ENCODE peak calls at places on chromosomes 2 and 18, in nine cellular contexts. One of them, this sample, is unnamed.

GRCh38 chr2:84435331-84436081 is 23.6 kb downstream of the SUCLG1 start:
- DNase-seq in activated CD8-positive, alpha-beta memory T cell treated with anti-CD3 and anti-CD28 coated beads, Interleukin-2, amount 50 U/mL, for 48 hours: no peak
- DNase-seq in kidney glomerular epithelial cell: peak
- DNase-seq in putamen: peak
- DNase-seq in skeletal muscle cell: peak
- DNase-seq in GM04504: no peak
- DNase-seq in stimulated activated CD4-positive, alpha-beta T cell treated with anti-CD3 and anti-CD28 coated beads, Interleukin-15, amount 100 ng/mL, for 24 hours: no peak
- DNase-seq in Daoy: no peak
- DNase-seq in HEK293T: no peak
- DNase-seq in this sample: no peak

GRCh38 chr2:236754234-236754924 is 184.8 kb downstream of the ACKR3 start:
- DNase-seq in activated CD8-positive, alpha-beta memory T cell treated with anti-CD3 and anti-CD28 coated beads, Interleukin-2, amount 50 U/mL, for 48 hours: no peak
- DNase-seq in kidney glomerular epithelial cell: no peak
- DNase-seq in putamen: no peak
- DNase-seq in skeletal muscle cell: no peak
- DNase-seq in GM04504: no peak
- DNase-seq in stimulated activated CD4-positive, alpha-beta T cell treated with anti-CD3 and anti-CD28 coated beads, Interleukin-15, amount 100 ng/mL, for 24 hours: no peak
- DNase-seq in Daoy: no peak
- DNase-seq in HEK293T: no peak
- DNase-seq in this sample: no peak

GRCh38 chr2:241049739-241050623 is 51.6 kb downstream of the SNED1 start:
- DNase-seq in activated CD8-positive, alpha-beta memory T cell treated with anti-CD3 and anti-CD28 coated beads, Interleukin-2, amount 50 U/mL, for 48 hours: no peak
- DNase-seq in kidney glomerular epithelial cell: no peak
- DNase-seq in putamen: no peak
- DNase-seq in skeletal muscle cell: no peak
- DNase-seq in GM04504: no peak
- DNase-seq in stimulated activated CD4-positive, alpha-beta T cell treated with anti-CD3 and anti-CD28 coated beads, Interleukin-15, amount 100 ng/mL, for 24 hours: no peak
- DNase-seq in Daoy: no peak
- DNase-seq in HEK293T: no peak
- DNase-seq in this sample: no peak

GRCh38 chr2:159249955-159250723 is 36.4 kb downstream of the WDSUB1 start:
- DNase-seq in activated CD8-positive, alpha-beta memory T cell treated with anti-CD3 and anti-CD28 coated beads, Interleukin-2, amount 50 U/mL, for 48 hours: no peak
- DNase-seq in kidney glomerular epithelial cell: peak
- DNase-seq in putamen: peak
- DNase-seq in skeletal muscle cell: no peak
- DNase-seq in GM04504: peak
- DNase-seq in stimulated activated CD4-positive, alpha-beta T cell treated with anti-CD3 and anti-CD28 coated beads, Interleukin-15, amount 100 ng/mL, for 24 hours: no peak
- DNase-seq in Daoy: peak
- DNase-seq in HEK293T: no peak
- DNase-seq in this sample: no peak

GRCh38 chr2:119431155-119431975 is at the start of gene TMEM37:
- DNase-seq in activated CD8-positive, alpha-beta memory T cell treated with anti-CD3 and anti-CD28 coated beads, Interleukin-2, amount 50 U/mL, for 48 hours: no peak
- DNase-seq in kidney glomerular epithelial cell: peak
- DNase-seq in putamen: peak
- DNase-seq in skeletal muscle cell: peak
- DNase-seq in GM04504: peak
- DNase-seq in stimulated activated CD4-positive, alpha-beta T cell treated with anti-CD3 and anti-CD28 coated beads, Interleukin-15, amount 100 ng/mL, for 24 hours: peak
- DNase-seq in Daoy: peak
- DNase-seq in HEK293T: peak
- DNase-seq in this sample: peak

GRCh38 chr18:49167084-49167483 is 216.3 kb upstream of the SMAD7 start:
- DNase-seq in activated CD8-positive, alpha-beta memory T cell treated with anti-CD3 and anti-CD28 coated beads, Interleukin-2, amount 50 U/mL, for 48 hours: no peak
- DNase-seq in kidney glomerular epithelial cell: no peak
- DNase-seq in putamen: no peak
- DNase-seq in skeletal muscle cell: no peak
- DNase-seq in GM04504: no peak
- DNase-seq in stimulated activated CD4-positive, alpha-beta T cell treated with anti-CD3 and anti-CD28 coated beads, Interleukin-15, amount 100 ng/mL, for 24 hours: no peak
- DNase-seq in Daoy: no peak
- DNase-seq in HEK293T: no peak
- DNase-seq in this sample: no peak

GRCh38 chr2:38546064-38546463 is 56.7 kb downstream of the HNRNPLL start:
- DNase-seq in activated CD8-positive, alpha-beta memory T cell treated with anti-CD3 and anti-CD28 coated beads, Interleukin-2, amount 50 U/mL, for 48 hours: no peak
- DNase-seq in kidney glomerular epithelial cell: no peak
- DNase-seq in putamen: no peak
- DNase-seq in skeletal muscle cell: no peak
- DNase-seq in GM04504: no peak
- DNase-seq in stimulated activated CD4-positive, alpha-beta T cell treated with anti-CD3 and anti-CD28 coated beads, Interleukin-15, amount 100 ng/mL, for 24 hours: no peak
- DNase-seq in Daoy: no peak
- DNase-seq in HEK293T: no peak
- DNase-seq in this sample: no peak

GRCh38 chr2:71787108-71787415 is 333.7 kb downstream of the DYSF start:
- DNase-seq in activated CD8-positive, alpha-beta memory T cell treated with anti-CD3 and anti-CD28 coated beads, Interleukin-2, amount 50 U/mL, for 48 hours: no peak
- DNase-seq in kidney glomerular epithelial cell: no peak
- DNase-seq in putamen: no peak
- DNase-seq in skeletal muscle cell: no peak
- DNase-seq in GM04504: no peak
- DNase-seq in stimulated activated CD4-positive, alpha-beta T cell treated with anti-CD3 and anti-CD28 coated beads, Interleukin-15, amount 100 ng/mL, for 24 hours: no peak
- DNase-seq in Daoy: no peak
- DNase-seq in HEK293T: no peak
- DNase-seq in this sample: no peak

GRCh38 chr18:5295981-5296705 is 617 bp upstream of the ZBTB14 start:
- DNase-seq in activated CD8-positive, alpha-beta memory T cell treated with anti-CD3 and anti-CD28 coated beads, Interleukin-2, amount 50 U/mL, for 48 hours: peak
- DNase-seq in kidney glomerular epithelial cell: peak
- DNase-seq in putamen: peak
- DNase-seq in skeletal muscle cell: peak
- DNase-seq in GM04504: peak
- DNase-seq in stimulated activated CD4-positive, alpha-beta T cell treated with anti-CD3 and anti-CD28 coated beads, Interleukin-15, amount 100 ng/mL, for 24 hours: peak
- DNase-seq in Daoy: peak
- DNase-seq in HEK293T: peak
- DNase-seq in this sample: peak

GRCh38 chr18:6793986-6794385 is 64.5 kb downstream of the ARHGAP28 start:
- DNase-seq in activated CD8-positive, alpha-beta memory T cell treated with anti-CD3 and anti-CD28 coated beads, Interleukin-2, amount 50 U/mL, for 48 hours: no peak
- DNase-seq in kidney glomerular epithelial cell: no peak
- DNase-seq in putamen: no peak
- DNase-seq in skeletal muscle cell: no peak
- DNase-seq in GM04504: no peak
- DNase-seq in stimulated activated CD4-positive, alpha-beta T cell treated with anti-CD3 and anti-CD28 coated beads, Interleukin-15, amount 100 ng/mL, for 24 hours: no peak
- DNase-seq in Daoy: no peak
- DNase-seq in HEK293T: no peak
- DNase-seq in this sample: no peak

GRCh38 chr2:203591642-203592041 is 56.5 kb upstream of the RAPH1 start:
- DNase-seq in activated CD8-positive, alpha-beta memory T cell treated with anti-CD3 and anti-CD28 coated beads, Interleukin-2, amount 50 U/mL, for 48 hours: no peak
- DNase-seq in kidney glomerular epithelial cell: peak
- DNase-seq in putamen: no peak
- DNase-seq in skeletal muscle cell: peak
- DNase-seq in GM04504: no peak
- DNase-seq in stimulated activated CD4-positive, alpha-beta T cell treated with anti-CD3 and anti-CD28 coated beads, Interleukin-15, amount 100 ng/mL, for 24 hours: no peak
- DNase-seq in Daoy: no peak
- DNase-seq in HEK293T: no peak
- DNase-seq in this sample: no peak

GRCh38 chr2:130354135-130354420 is 1.8 kb upstream of the PTPN18 start:
- DNase-seq in activated CD8-positive, alpha-beta memory T cell treated with anti-CD3 and anti-CD28 coated beads, Interleukin-2, amount 50 U/mL, for 48 hours: no peak
- DNase-seq in kidney glomerular epithelial cell: no peak
- DNase-seq in putamen: no peak
- DNase-seq in skeletal muscle cell: no peak
- DNase-seq in GM04504: no peak
- DNase-seq in stimulated activated CD4-positive, alpha-beta T cell treated with anti-CD3 and anti-CD28 coated beads, Interleukin-15, amount 100 ng/mL, for 24 hours: no peak
- DNase-seq in Daoy: no peak
- DNase-seq in HEK293T: no peak
- DNase-seq in this sample: no peak

GRCh38 chr18:8982416-8983183 is 119.9 kb upstream of the NDUFV2 start:
- DNase-seq in activated CD8-positive, alpha-beta memory T cell treated with anti-CD3 and anti-CD28 coated beads, Interleukin-2, amount 50 U/mL, for 48 hours: no peak
- DNase-seq in kidney glomerular epithelial cell: peak
- DNase-seq in putamen: no peak
- DNase-seq in skeletal muscle cell: peak
- DNase-seq in GM04504: peak
- DNase-seq in stimulated activated CD4-positive, alpha-beta T cell treated with anti-CD3 and anti-CD28 coated beads, Interleukin-15, amount 100 ng/mL, for 24 hours: peak
- DNase-seq in Daoy: peak
- DNase-seq in HEK293T: peak
- DNase-seq in this sample: no peak

GRCh38 chr18:49588971-49589370 is 27.1 kb downstream of the LIPG start:
- DNase-seq in activated CD8-positive, alpha-beta memory T cell treated with anti-CD3 and anti-CD28 coated beads, Interleukin-2, amount 50 U/mL, for 48 hours: no peak
- DNase-seq in kidney glomerular epithelial cell: no peak
- DNase-seq in putamen: no peak
- DNase-seq in skeletal muscle cell: no peak
- DNase-seq in GM04504: no peak
- DNase-seq in stimulated activated CD4-positive, alpha-beta T cell treated with anti-CD3 and anti-CD28 coated beads, Interleukin-15, amount 100 ng/mL, for 24 hours: no peak
- DNase-seq in Daoy: no peak
- DNase-seq in HEK293T: no peak
- DNase-seq in this sample: no peak

GRCh38 chr18:63285332-63285731 is 34.2 kb downstream of the BCL2 start:
- DNase-seq in activated CD8-positive, alpha-beta memory T cell treated with anti-CD3 and anti-CD28 coated beads, Interleukin-2, amount 50 U/mL, for 48 hours: no peak
- DNase-seq in kidney glomerular epithelial cell: no peak
- DNase-seq in putamen: no peak
- DNase-seq in skeletal muscle cell: no peak
- DNase-seq in GM04504: no peak
- DNase-seq in stimulated activated CD4-positive, alpha-beta T cell treated with anti-CD3 and anti-CD28 coated beads, Interleukin-15, amount 100 ng/mL, for 24 hours: no peak
- DNase-seq in Daoy: no peak
- DNase-seq in HEK293T: no peak
- DNase-seq in this sample: no peak

This sample was measured in NCI-H1048.